ENCODE peak calls at places on chromosomes 11 and 22, in ten cellular contexts. One of them, this sample, is unnamed.

GRCh38 chr11:94909371-94909820 is 64.0 kb downstream of the CWC15 start:
- DNase-seq in thyroid gland: no peak
- DNase-seq in AG04450: no peak
- DNase-seq in GM23338: no peak
- DNase-seq in right lobe of liver: no peak
- DNase-seq in fibroblast of lung: peak
- DNase-seq in adrenal gland: no peak
- DNase-seq in HCT116: no peak
- DNase-seq in lower leg skin: no peak
- DNase-seq in right atrium auricular region: no peak
- DNase-seq in this sample: no peak

GRCh38 chr11:17250561-17251350 is 25.8 kb upstream of the NUCB2 start:
- DNase-seq in thyroid gland: no peak
- DNase-seq in AG04450: no peak
- DNase-seq in GM23338: no peak
- DNase-seq in right lobe of liver: no peak
- DNase-seq in fibroblast of lung: peak
- DNase-seq in adrenal gland: no peak
- DNase-seq in HCT116: no peak
- DNase-seq in lower leg skin: no peak
- DNase-seq in right atrium auricular region: no peak
- DNase-seq in this sample: no peak

GRCh38 chr11:28529540-28530410 is 421.6 kb downstream of the METTL15 start:
- DNase-seq in thyroid gland: no peak
- DNase-seq in AG04450: peak
- DNase-seq in GM23338: peak
- DNase-seq in right lobe of liver: no peak
- DNase-seq in fibroblast of lung: peak
- DNase-seq in adrenal gland: no peak
- DNase-seq in HCT116: peak
- DNase-seq in lower leg skin: no peak
- DNase-seq in right atrium auricular region: no peak
- DNase-seq in this sample: no peak

GRCh38 chr22:49676230-49676629 is 151.4 kb downstream of the BRD1 start:
- DNase-seq in thyroid gland: no peak
- DNase-seq in AG04450: no peak
- DNase-seq in GM23338: no peak
- DNase-seq in right lobe of liver: no peak
- DNase-seq in fibroblast of lung: no peak
- DNase-seq in adrenal gland: no peak
- DNase-seq in HCT116: no peak
- DNase-seq in lower leg skin: no peak
- DNase-seq in right atrium auricular region: no peak
- DNase-seq in this sample: no peak

GRCh38 chr22:50293441-50294318 is 13.8 kb downstream of the PLXNB2 start:
- DNase-seq in thyroid gland: peak
- DNase-seq in AG04450: no peak
- DNase-seq in GM23338: peak
- DNase-seq in right lobe of liver: peak
- DNase-seq in fibroblast of lung: peak
- DNase-seq in adrenal gland: no peak
- DNase-seq in HCT116: no peak
- DNase-seq in lower leg skin: no peak
- DNase-seq in right atrium auricular region: no peak
- DNase-seq in this sample: no peak

GRCh38 chr11:33475999-33476398 is 218.8 kb downstream of the HIPK3 start:
- DNase-seq in thyroid gland: peak
- DNase-seq in AG04450: peak
- DNase-seq in GM23338: no peak
- DNase-seq in right lobe of liver: no peak
- DNase-seq in fibroblast of lung: peak
- DNase-seq in adrenal gland: peak
- DNase-seq in HCT116: no peak
- DNase-seq in lower leg skin: no peak
- DNase-seq in right atrium auricular region: no peak
- DNase-seq in this sample: no peak

GRCh38 chr22:30196141-30196866 is 50.3 kb downstream of the LIF start:
- DNase-seq in thyroid gland: peak
- DNase-seq in AG04450: peak
- DNase-seq in GM23338: peak
- DNase-seq in right lobe of liver: peak
- DNase-seq in fibroblast of lung: peak
- DNase-seq in adrenal gland: peak
- DNase-seq in HCT116: peak
- DNase-seq in lower leg skin: peak
- DNase-seq in right atrium auricular region: peak
- DNase-seq in this sample: peak

GRCh38 chr22:19180740-19181410 is 2.3 kb upstream of the SLC25A1 start:
- DNase-seq in thyroid gland: peak
- DNase-seq in AG04450: no peak
- DNase-seq in GM23338: no peak
- DNase-seq in right lobe of liver: no peak
- DNase-seq in fibroblast of lung: no peak
- DNase-seq in adrenal gland: no peak
- DNase-seq in HCT116: no peak
- DNase-seq in lower leg skin: no peak
- DNase-seq in right atrium auricular region: no peak
- DNase-seq in this sample: no peak

GRCh38 chr11:106172389-106172991 is 95.0 kb downstream of the AASDHPPT start:
- DNase-seq in thyroid gland: no peak
- DNase-seq in AG04450: no peak
- DNase-seq in GM23338: no peak
- DNase-seq in right lobe of liver: no peak
- DNase-seq in fibroblast of lung: no peak
- DNase-seq in adrenal gland: no peak
- DNase-seq in HCT116: no peak
- DNase-seq in lower leg skin: no peak
- DNase-seq in right atrium auricular region: no peak
- DNase-seq in this sample: no peak

GRCh38 chr11:43920598-43921419 is 21.6 kb upstream of the C11orf96 start:
- DNase-seq in thyroid gland: no peak
- DNase-seq in AG04450: peak
- DNase-seq in GM23338: no peak
- DNase-seq in right lobe of liver: no peak
- DNase-seq in fibroblast of lung: peak
- DNase-seq in adrenal gland: peak
- DNase-seq in HCT116: peak
- DNase-seq in lower leg skin: no peak
- DNase-seq in right atrium auricular region: peak
- DNase-seq in this sample: peak

GRCh38 chr11:68508425-68508824 is 47.9 kb downstream of the PPP6R3 start:
- DNase-seq in thyroid gland: no peak
- DNase-seq in AG04450: no peak
- DNase-seq in GM23338: no peak
- DNase-seq in right lobe of liver: no peak
- DNase-seq in fibroblast of lung: peak
- DNase-seq in adrenal gland: no peak
- DNase-seq in HCT116: no peak
- DNase-seq in lower leg skin: no peak
- DNase-seq in right atrium auricular region: no peak
- DNase-seq in this sample: no peak

GRCh38 chr11:34707462-34707840 is 86.6 kb downstream of the EHF start:
- DNase-seq in thyroid gland: no peak
- DNase-seq in AG04450: no peak
- DNase-seq in GM23338: no peak
- DNase-seq in right lobe of liver: no peak
- DNase-seq in fibroblast of lung: no peak
- DNase-seq in adrenal gland: no peak
- DNase-seq in HCT116: no peak
- DNase-seq in lower leg skin: no peak
- DNase-seq in right atrium auricular region: no peak
- DNase-seq in this sample: no peak

GRCh38 chr11:64396079-64396591 is 37.2 kb downstream of the RPS6KA4 start:
- DNase-seq in thyroid gland: no peak
- DNase-seq in AG04450: no peak
- DNase-seq in GM23338: peak
- DNase-seq in right lobe of liver: no peak
- DNase-seq in fibroblast of lung: no peak
- DNase-seq in adrenal gland: no peak
- DNase-seq in HCT116: no peak
- DNase-seq in lower leg skin: no peak
- DNase-seq in right atrium auricular region: no peak
- DNase-seq in this sample: no peak

GRCh38 chr11:46300270-46300669 is 22.8 kb downstream of the CREB3L1 start:
- DNase-seq in thyroid gland: no peak
- DNase-seq in AG04450: no peak
- DNase-seq in GM23338: no peak
- DNase-seq in right lobe of liver: no peak
- DNase-seq in fibroblast of lung: no peak
- DNase-seq in adrenal gland: no peak
- DNase-seq in HCT116: no peak
- DNase-seq in lower leg skin: no peak
- DNase-seq in right atrium auricular region: no peak
- DNase-seq in this sample: no peak

GRCh38 chr11:19723572-19724342 is 11.1 kb downstream of the NAV2 start:
- DNase-seq in thyroid gland: no peak
- DNase-seq in AG04450: no peak
- DNase-seq in GM23338: no peak
- DNase-seq in right lobe of liver: peak
- DNase-seq in fibroblast of lung: peak
- DNase-seq in adrenal gland: no peak
- DNase-seq in HCT116: peak
- DNase-seq in lower leg skin: peak
- DNase-seq in right atrium auricular region: no peak
- DNase-seq in this sample: no peak

GRCh38 chr11:61972796-61973602 is 5.6 kb upstream of the FTH1 start:
- DNase-seq in thyroid gland: peak
- DNase-seq in AG04450: no peak
- DNase-seq in GM23338: no peak
- DNase-seq in right lobe of liver: peak
- DNase-seq in fibroblast of lung: no peak
- DNase-seq in adrenal gland: no peak
- DNase-seq in HCT116: no peak
- DNase-seq in lower leg skin: peak
- DNase-seq in right atrium auricular region: no peak
- DNase-seq in this sample: no peak

GRCh38 chr22:32661296-32661695 is 140.2 kb upstream of the TIMP3 start:
- DNase-seq in thyroid gland: peak
- DNase-seq in AG04450: peak
- DNase-seq in GM23338: no peak
- DNase-seq in right lobe of liver: no peak
- DNase-seq in fibroblast of lung: peak
- DNase-seq in adrenal gland: no peak
- DNase-seq in HCT116: no peak
- DNase-seq in lower leg skin: peak
- DNase-seq in right atrium auricular region: peak
- DNase-seq in this sample: no peak

GRCh38 chr11:1778141-1778911 is 14.6 kb upstream of the CTSD start:
- DNase-seq in thyroid gland: no peak
- DNase-seq in AG04450: no peak
- DNase-seq in GM23338: no peak
- DNase-seq in right lobe of liver: no peak
- DNase-seq in fibroblast of lung: no peak
- DNase-seq in adrenal gland: no peak
- DNase-seq in HCT116: no peak
- DNase-seq in lower leg skin: peak
- DNase-seq in right atrium auricular region: no peak
- DNase-seq in this sample: peak

GRCh38 chr11:8811571-8811970 is 99.4 kb upstream of the AKIP1 start:
- DNase-seq in thyroid gland: no peak
- DNase-seq in AG04450: no peak
- DNase-seq in GM23338: no peak
- DNase-seq in right lobe of liver: no peak
- DNase-seq in fibroblast of lung: peak
- DNase-seq in adrenal gland: no peak
- DNase-seq in HCT116: no peak
- DNase-seq in lower leg skin: no peak
- DNase-seq in right atrium auricular region: no peak
- DNase-seq in this sample: no peak
- H3K4me3 ChIP-seq in thyroid gland: no peak
- H3K4me3 ChIP-seq in AG04450: peak
- H3K4me3 ChIP-seq in GM23338: peak
- H3K4me3 ChIP-seq in right lobe of liver: no peak
- H3K4me3 ChIP-seq in fibroblast of lung: peak
- H3K4me3 ChIP-seq in adrenal gland: no peak
- H3K4me3 ChIP-seq in HCT116: no peak
- H3K4me3 ChIP-seq in lower leg skin: no peak
- H3K4me3 ChIP-seq in right atrium auricular region: no peak
- H3K4me3 ChIP-seq in this sample: no peak

DNA sequence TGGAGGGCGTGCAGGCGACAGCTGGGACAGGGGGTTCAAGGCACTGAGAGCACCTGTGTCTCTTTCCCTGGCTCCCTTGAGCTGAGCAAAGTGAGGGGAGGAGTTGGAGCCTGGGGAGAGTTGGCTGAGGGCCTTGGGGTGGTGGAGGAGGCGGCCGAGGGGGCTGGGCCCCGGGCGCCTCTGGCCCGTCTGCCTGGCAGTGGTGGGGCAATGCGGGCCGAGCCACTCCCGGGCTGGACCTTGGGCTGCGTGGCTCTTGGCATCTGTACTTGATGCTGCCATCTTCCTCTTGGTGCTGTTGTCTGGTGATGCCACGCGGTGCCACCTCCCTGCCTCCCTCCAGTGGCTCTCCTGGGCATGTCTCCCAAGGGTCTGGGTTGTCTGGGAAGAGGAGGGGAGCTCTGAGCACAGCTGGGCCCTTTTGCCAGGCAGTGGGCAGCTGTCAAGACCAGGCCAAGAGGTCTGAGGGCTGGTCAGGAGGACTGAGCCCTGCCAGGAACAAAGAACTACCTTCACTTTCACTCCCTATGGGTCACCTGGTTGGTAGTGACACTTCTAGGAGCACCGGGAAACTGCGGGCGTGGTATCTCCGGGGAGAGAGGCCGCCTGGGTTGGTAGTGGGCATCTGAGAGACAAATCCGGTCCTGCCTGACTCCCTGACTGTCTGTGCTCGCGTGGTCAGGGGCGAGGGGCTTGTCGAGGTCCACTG is 1.3 kb downstream of the GRIK4 start:
- DNase-seq in thyroid gland: no peak
- DNase-seq in AG04450: no peak
- DNase-seq in GM23338: no peak
- DNase-seq in right lobe of liver: peak
- DNase-seq in fibroblast of lung: no peak
- DNase-seq in adrenal gland: peak
- DNase-seq in HCT116: no peak
- DNase-seq in lower leg skin: peak
- DNase-seq in right atrium auricular region: no peak
- DNase-seq in this sample: no peak
- TF ChIP-seq CTCF in thyroid gland: no peak
- TF ChIP-seq CTCF in AG04450: peak
- TF ChIP-seq CTCF in GM23338: no peak
- TF ChIP-seq CTCF in right lobe of liver: no peak
- TF ChIP-seq CTCF in fibroblast of lung: peak
- TF ChIP-seq CTCF in adrenal gland: no peak
- TF ChIP-seq CTCF in HCT116: peak
- TF ChIP-seq CTCF in lower leg skin: no peak
- TF ChIP-seq CTCF in right atrium auricular region: no peak
- TF ChIP-seq CTCF in this sample: peak

GRCh38 chr11:125594958-125595357 is 2.3 kb downstream of the STT3A start:
- DNase-seq in thyroid gland: no peak
- DNase-seq in AG04450: no peak
- DNase-seq in GM23338: no peak
- DNase-seq in right lobe of liver: no peak
- DNase-seq in fibroblast of lung: no peak
- DNase-seq in adrenal gland: no peak
- DNase-seq in HCT116: no peak
- DNase-seq in lower leg skin: no peak
- DNase-seq in right atrium auricular region: no peak
- DNase-seq in this sample: no peak
- H3K4me3 ChIP-seq in thyroid gland: no peak
- H3K4me3 ChIP-seq in AG04450: no peak
- H3K4me3 ChIP-seq in GM23338: no peak
- H3K4me3 ChIP-seq in right lobe of liver: no peak
- H3K4me3 ChIP-seq in fibroblast of lung: no peak
- H3K4me3 ChIP-seq in adrenal gland: no peak
- H3K4me3 ChIP-seq in HCT116: no peak
- H3K4me3 ChIP-seq in lower leg skin: no peak
- H3K4me3 ChIP-seq in right atrium auricular region: no peak
- H3K4me3 ChIP-seq in this sample: no peak

GRCh38 chr22:28594784-28595324 is 84.8 kb downstream of the TTC28 start:
- DNase-seq in thyroid gland: no peak
- DNase-seq in AG04450: peak
- DNase-seq in GM23338: peak
- DNase-seq in right lobe of liver: no peak
- DNase-seq in fibroblast of lung: peak
- DNase-seq in adrenal gland: no peak
- DNase-seq in HCT116: peak
- DNase-seq in lower leg skin: no peak
- DNase-seq in right atrium auricular region: no peak
- DNase-seq in this sample: no peak
- TF ChIP-seq CTCF in thyroid gland: peak
- TF ChIP-seq CTCF in AG04450: peak
- TF ChIP-seq CTCF in GM23338: peak
- TF ChIP-seq CTCF in right lobe of liver: peak
- TF ChIP-seq CTCF in fibroblast of lung: peak
- TF ChIP-seq CTCF in adrenal gland: peak
- TF ChIP-seq CTCF in HCT116: peak
- TF ChIP-seq CTCF in lower leg skin: no peak
- TF ChIP-seq CTCF in right atrium auricular region: peak
- TF ChIP-seq CTCF in this sample: peak

This sample was measured in Peyer's patch.